ENCODE peak calls at places on chromosomes 16 and 17, in nine cellular contexts. One of them, this sample, is unnamed.

GRCh38 chr17:45022288-45022648 is 29.2 kb downstream of the DCAKD start:
- DNase-seq in ovary: no peak
- DNase-seq in hepatocyte: no peak
- DNase-seq in H1: no peak
- DNase-seq in AG09309: no peak
- DNase-seq in sigmoid colon: no peak
- DNase-seq in cardiac fibroblast: no peak
- DNase-seq in suprapubic skin: no peak
- DNase-seq in testis: peak; percentile 44
- DNase-seq in this sample: no peak

GRCh38 chr17:33106525-33107162 is 115.0 kb downstream of the SPACA3 start:
- DNase-seq in H1: no peak
- DNase-seq in AG09309: no peak
- DNase-seq in suprapubic skin: no peak
- DNase-seq in cardiac fibroblast: no peak
- DNase-seq in sigmoid colon: no peak
- DNase-seq in testis: no peak
- DNase-seq in hepatocyte: no peak
- DNase-seq in ovary: no peak
- DNase-seq in this sample: peak; percentile 10

GRCh38 chr17:19346351-19347255 is 15.9 kb downstream of the B9D1 start:
- DNase-seq in sigmoid colon: peak; percentile 89
- DNase-seq in H1: no peak
- DNase-seq in testis: peak; percentile 72
- DNase-seq in suprapubic skin: peak; percentile 86
- DNase-seq in AG09309: peak; percentile 59
- DNase-seq in cardiac fibroblast: peak; percentile 94
- DNase-seq in hepatocyte: peak; percentile 84
- DNase-seq in ovary: peak; percentile 65
- DNase-seq in this sample: no peak

GRCh38 chr17:2125013-2125535 is 70.2 kb downstream of the HIC1 start:
- DNase-seq in hepatocyte: no peak
- DNase-seq in AG09309: no peak
- DNase-seq in ovary: no peak
- DNase-seq in H1: no peak
- DNase-seq in testis: no peak
- DNase-seq in cardiac fibroblast: peak; percentile 85
- DNase-seq in suprapubic skin: no peak
- DNase-seq in sigmoid colon: no peak
- DNase-seq in this sample: no peak

GRCh38 chr17:38914741-38915638 is 10.4 kb upstream of the LASP1NB start:
- DNase-seq in hepatocyte: peak; percentile 45
- DNase-seq in ovary: peak; percentile 9
- DNase-seq in sigmoid colon: peak; percentile 58
- DNase-seq in AG09309: no peak
- DNase-seq in testis: peak; percentile 14
- DNase-seq in cardiac fibroblast: no peak
- DNase-seq in H1: no peak
- DNase-seq in suprapubic skin: peak; percentile 78
- DNase-seq in this sample: no peak

GRCh38 chr17:30475206-30475605 is 2.0 kb upstream of the GOSR1 start:
- DNase-seq in hepatocyte: no peak
- DNase-seq in H1: no peak
- DNase-seq in AG09309: no peak
- DNase-seq in ovary: no peak
- DNase-seq in testis: no peak
- DNase-seq in suprapubic skin: no peak
- DNase-seq in cardiac fibroblast: no peak
- DNase-seq in sigmoid colon: no peak
- DNase-seq in this sample: no peak

GRCh38 chr17:61996916-61997605 is 68.0 kb downstream of the MED13 start:
- DNase-seq in sigmoid colon: no peak
- DNase-seq in ovary: no peak
- DNase-seq in AG09309: no peak
- DNase-seq in hepatocyte: no peak
- DNase-seq in testis: no peak
- DNase-seq in suprapubic skin: no peak
- DNase-seq in H1: no peak
- DNase-seq in cardiac fibroblast: peak; percentile 11
- DNase-seq in this sample: no peak

GRCh38 chr17:56902350-56902749 is 11.5 kb downstream of the TRIM25 start:
- DNase-seq in hepatocyte: no peak
- DNase-seq in cardiac fibroblast: peak; percentile 51
- DNase-seq in sigmoid colon: no peak
- DNase-seq in suprapubic skin: no peak
- DNase-seq in ovary: no peak
- DNase-seq in H1: no peak
- DNase-seq in testis: no peak
- DNase-seq in AG09309: no peak
- DNase-seq in this sample: peak; percentile 48

GRCh38 chr17:3025421-3026124 is 37.8 kb downstream of the OR1D5 start:
- DNase-seq in cardiac fibroblast: no peak
- DNase-seq in testis: no peak
- DNase-seq in suprapubic skin: peak; percentile 70
- DNase-seq in AG09309: no peak
- DNase-seq in sigmoid colon: no peak
- DNase-seq in H1: no peak
- DNase-seq in hepatocyte: no peak
- DNase-seq in ovary: no peak
- DNase-seq in this sample: no peak

GRCh38 chr17:74513987-74514631 is 17.2 kb downstream of the CD300LB start:
- DNase-seq in sigmoid colon: no peak
- DNase-seq in hepatocyte: peak; percentile 29
- DNase-seq in testis: peak; percentile 62
- DNase-seq in cardiac fibroblast: peak; percentile 65
- DNase-seq in H1: peak; percentile 61
- DNase-seq in AG09309: no peak
- DNase-seq in suprapubic skin: peak; percentile 49
- DNase-seq in ovary: no peak
- DNase-seq in this sample: peak; percentile 4

GRCh38 chr17:32529604-32530003 is 42.8 kb downstream of the CDK5R1 start:
- DNase-seq in AG09309: no peak
- DNase-seq in cardiac fibroblast: peak; percentile 68
- DNase-seq in H1: no peak
- DNase-seq in testis: no peak
- DNase-seq in sigmoid colon: no peak
- DNase-seq in suprapubic skin: no peak
- DNase-seq in hepatocyte: no peak
- DNase-seq in ovary: no peak
- DNase-seq in this sample: no peak

GRCh38 chr17:38728290-38728831 is 1.8 kb upstream of the CISD3 start:
- DNase-seq in AG09309: no peak
- DNase-seq in suprapubic skin: no peak
- DNase-seq in hepatocyte: no peak
- DNase-seq in cardiac fibroblast: no peak
- DNase-seq in ovary: no peak
- DNase-seq in H1: no peak
- DNase-seq in sigmoid colon: no peak
- DNase-seq in testis: no peak
- DNase-seq in this sample: no peak

GRCh38 chr16:72783716-72784320 is 264.1 kb downstream of the ZFHX3 start:
- DNase-seq in hepatocyte: peak; percentile 37
- DNase-seq in sigmoid colon: no peak
- DNase-seq in cardiac fibroblast: peak; percentile 57
- DNase-seq in testis: no peak
- DNase-seq in ovary: no peak
- DNase-seq in suprapubic skin: no peak
- DNase-seq in H1: no peak
- DNase-seq in AG09309: no peak
- DNase-seq in this sample: no peak

GRCh38 chr16:58855291-58855823 is 121.2 kb upstream of the GOT2 start:
- DNase-seq in ovary: no peak
- DNase-seq in H1: no peak
- DNase-seq in testis: no peak
- DNase-seq in suprapubic skin: no peak
- DNase-seq in AG09309: no peak
- DNase-seq in sigmoid colon: no peak
- DNase-seq in cardiac fibroblast: no peak
- DNase-seq in hepatocyte: no peak
- DNase-seq in this sample: no peak

GRCh38 chr17:27895110-27895895 is 2.1 kb upstream of the LYRM9 start:
- DNase-seq in hepatocyte: no peak
- DNase-seq in H1: no peak
- DNase-seq in suprapubic skin: no peak
- DNase-seq in ovary: no peak
- DNase-seq in AG09309: no peak
- DNase-seq in testis: no peak
- DNase-seq in cardiac fibroblast: no peak
- DNase-seq in sigmoid colon: no peak
- DNase-seq in this sample: no peak
- TF ChIP-seq CTCF in hepatocyte: no peak
- TF ChIP-seq CTCF in H1: no peak
- TF ChIP-seq CTCF in suprapubic skin: no peak
- TF ChIP-seq CTCF in ovary: no peak
- TF ChIP-seq CTCF in AG09309: no peak
- TF ChIP-seq CTCF in testis: no peak
- TF ChIP-seq CTCF in cardiac fibroblast: no peak
- TF ChIP-seq CTCF in sigmoid colon: no peak
- TF ChIP-seq CTCF in this sample: no peak

GRCh38 chr16:77213542-77214108 is 14.4 kb downstream of the SYCE1L start:
- DNase-seq in suprapubic skin: no peak
- DNase-seq in AG09309: peak; percentile 60
- DNase-seq in ovary: no peak
- DNase-seq in H1: no peak
- DNase-seq in cardiac fibroblast: peak; percentile 90
- DNase-seq in testis: no peak
- DNase-seq in sigmoid colon: no peak
- DNase-seq in hepatocyte: no peak
- DNase-seq in this sample: peak; percentile 38
- H3K4me3 ChIP-seq in suprapubic skin: no peak overlapping the region
- H3K4me3 ChIP-seq in AG09309: no peak overlapping the region
- H3K4me3 ChIP-seq in ovary: no peak overlapping the region
- H3K4me3 ChIP-seq in H1: peak overlapping the region; percentile 84
- H3K4me3 ChIP-seq in cardiac fibroblast: no peak overlapping the region
- H3K4me3 ChIP-seq in testis: no peak overlapping the region
- H3K4me3 ChIP-seq in sigmoid colon: no peak overlapping the region
- H3K4me3 ChIP-seq in hepatocyte: no peak overlapping the region
- H3K4me3 ChIP-seq in this sample: no peak overlapping the region

GRCh38 chr17:63824362-63824761 is 2.9 kb upstream of the PSMC5 start:
- DNase-seq in sigmoid colon: no peak
- DNase-seq in cardiac fibroblast: no peak
- DNase-seq in testis: no peak
- DNase-seq in H1: no peak
- DNase-seq in hepatocyte: no peak
- DNase-seq in ovary: no peak
- DNase-seq in AG09309: no peak
- DNase-seq in suprapubic skin: no peak
- DNase-seq in this sample: no peak

GRCh38 chr17:63828936-63829335 is 1.5 kb upstream of the FTSJ3 start:
- DNase-seq in AG09309: no peak
- DNase-seq in cardiac fibroblast: no peak
- DNase-seq in suprapubic skin: no peak
- DNase-seq in hepatocyte: no peak
- DNase-seq in testis: no peak
- DNase-seq in ovary: no peak
- DNase-seq in sigmoid colon: no peak
- DNase-seq in H1: no peak
- DNase-seq in this sample: no peak

GRCh38 chr17:63826468-63827001 is 696 bp upstream of the PSMC5 start:
- DNase-seq in AG09309: no peak
- DNase-seq in hepatocyte: peak; percentile 38
- DNase-seq in sigmoid colon: no peak
- DNase-seq in testis: no peak
- DNase-seq in H1: peak; percentile 66
- DNase-seq in cardiac fibroblast: no peak
- DNase-seq in suprapubic skin: no peak
- DNase-seq in ovary: no peak
- DNase-seq in this sample: no peak

GRCh38 chr17:63827801-63828221 is 348 bp upstream of the FTSJ3 start:
- DNase-seq in hepatocyte: no peak
- DNase-seq in ovary: no peak
- DNase-seq in testis: no peak
- DNase-seq in sigmoid colon: no peak
- DNase-seq in cardiac fibroblast: peak; percentile 17
- DNase-seq in AG09309: no peak
- DNase-seq in suprapubic skin: no peak
- DNase-seq in H1: no peak
- DNase-seq in this sample: no peak

DNA sequence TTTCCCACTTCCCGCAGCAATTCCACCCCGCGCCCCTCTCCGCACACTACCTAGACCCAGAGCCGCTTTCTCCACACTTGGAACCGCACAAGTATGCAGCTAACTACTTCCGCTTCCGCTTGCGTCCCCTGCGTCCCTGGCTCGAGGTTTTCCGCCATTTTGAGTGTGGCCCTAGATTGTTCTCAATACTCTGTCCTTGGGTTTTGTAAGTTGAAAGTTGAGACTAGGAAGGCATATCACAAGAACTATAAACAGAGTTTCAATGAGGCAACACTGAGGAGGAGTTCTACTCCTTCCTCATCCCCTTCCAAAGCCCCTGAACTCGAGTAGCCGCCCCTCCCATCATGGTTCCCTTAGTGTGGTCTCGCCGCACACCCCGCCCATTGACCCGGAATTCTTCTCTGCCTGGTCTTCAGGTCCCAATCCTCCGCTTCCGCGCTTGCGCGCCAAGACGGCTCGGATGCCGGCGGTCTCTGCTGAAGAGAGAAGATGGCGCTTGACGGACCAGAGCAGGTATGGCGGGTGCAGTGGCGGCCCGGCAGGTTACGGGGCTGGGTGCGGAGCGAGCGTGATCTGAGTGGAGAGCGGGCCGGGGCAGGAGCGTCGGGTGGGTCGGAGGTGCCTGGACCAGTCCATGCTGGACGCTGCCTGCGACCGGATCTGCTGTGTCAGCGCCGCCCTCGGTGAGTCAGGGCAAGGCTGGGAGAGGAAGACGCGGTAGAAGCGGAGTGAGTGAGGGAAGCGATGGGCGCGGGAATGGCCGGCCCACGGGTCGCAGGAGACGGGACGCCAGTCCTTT is at the start of the genes FTSJ3 and PSMC5:
- DNase-seq in cardiac fibroblast: peak; percentile 97
- DNase-seq in H1: peak; percentile 92
- DNase-seq in hepatocyte: peak; percentile 96
- DNase-seq in testis: peak; percentile 99
- DNase-seq in suprapubic skin: peak; percentile 97
- DNase-seq in ovary: peak; percentile 95
- DNase-seq in sigmoid colon: peak; percentile 98
- DNase-seq in AG09309: peak; percentile 66
- DNase-seq in this sample: peak; percentile 78
- TF ChIP-seq CTCF in cardiac fibroblast: peak; percentile 19
- TF ChIP-seq CTCF in H1: peak; percentile 46
- TF ChIP-seq CTCF in hepatocyte: peak; percentile 53
- TF ChIP-seq CTCF in testis: peak; percentile 27
- TF ChIP-seq CTCF in suprapubic skin: peak; percentile 38
- TF ChIP-seq CTCF in ovary: peak; percentile 20
- TF ChIP-seq CTCF in sigmoid colon: peak; percentile 30
- TF ChIP-seq CTCF in AG09309: peak; percentile 31
- TF ChIP-seq CTCF in this sample: peak; percentile 49

DNA sequence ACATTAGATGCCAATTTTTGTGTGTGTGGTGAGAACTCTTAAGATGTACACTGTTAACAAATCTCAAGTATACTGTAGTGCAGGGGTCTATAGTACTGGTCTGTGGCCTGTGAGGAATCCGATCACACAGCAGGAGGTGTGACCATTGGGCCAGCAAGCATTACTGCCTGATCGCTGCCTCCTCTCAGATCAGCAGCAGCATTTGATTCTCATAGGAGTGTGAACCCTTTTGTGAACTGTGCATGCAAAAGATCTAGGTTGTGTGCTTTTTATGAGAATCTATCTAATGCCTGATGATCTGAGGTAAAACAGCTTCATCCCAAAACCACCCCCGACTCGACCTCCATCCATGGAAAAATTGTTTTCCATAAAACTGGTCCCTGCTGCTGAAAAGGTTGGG is 12.6 kb downstream of the ZNF267 start:
- DNase-seq in ovary: no peak
- DNase-seq in AG09309: no peak
- DNase-seq in H1: no peak
- DNase-seq in testis: no peak
- DNase-seq in suprapubic skin: no peak
- DNase-seq in hepatocyte: no peak
- DNase-seq in cardiac fibroblast: no peak
- DNase-seq in sigmoid colon: no peak
- DNase-seq in this sample: no peak
- H3K4me3 ChIP-seq in ovary: no peak overlapping the region
- H3K4me3 ChIP-seq in AG09309: no peak overlapping the region
- H3K4me3 ChIP-seq in H1: no peak overlapping the region
- H3K4me3 ChIP-seq in testis: no peak overlapping the region
- H3K4me3 ChIP-seq in suprapubic skin: no peak overlapping the region
- H3K4me3 ChIP-seq in hepatocyte: no peak overlapping the region
- H3K4me3 ChIP-seq in cardiac fibroblast: no peak overlapping the region
- H3K4me3 ChIP-seq in sigmoid colon: no peak overlapping the region
- H3K4me3 ChIP-seq in this sample: no peak overlapping the region